ENCODE peak calls at places on chromosomes 1 and 21, in five cellular contexts. I, Z, M, G and H are unnamed samples.

GRCh38 chr21:33976980-33977720 is 61.5 kb upstream of the ATP5PO start:
- DNase-seq in M (peak), Z (no peak), I (no peak), G (no peak), H (no peak)

GRCh38 chr21:36661511-36662309 is 37.2 kb upstream of the SIM2 start:
- DNase-seq in I (no peak), Z (no peak), M (peak), G (peak), H (peak)

GRCh38 chr1:218510153-218510772 is 165.1 kb downstream of the TGFB2 start:
- DNase-seq in M (no peak), G (no peak), Z (no peak), I (no peak), H (no peak)

GRCh38 chr1:19311503-19311930 is 427 bp downstream of the AKR7A2 start:
- DNase-seq in I (no peak), G (no peak), M (no peak), Z (no peak), H (no peak)

GRCh38 chr1:67429528-67430357 is 459 bp downstream of the SERBP1 start:
- DNase-seq in M (no peak), G (peak), Z (no peak), I (peak), H (peak)

GRCh38 chr1:154726443-154726842 is 118.5 kb upstream of the ADAR start:
- DNase-seq in M (no peak), G (no peak), Z (no peak), I (peak), H (no peak)

GRCh38 chr1:8078176-8078671 is 52.1 kb upstream of the ERRFI1 start:
- DNase-seq in G (no peak), I (peak), M (peak), Z (no peak), H (no peak)

GRCh38 chr1:192807221-192807967 is 1.4 kb upstream of the RGS2 start:
- DNase-seq in Z (no peak), M (peak), I (peak), G (no peak), H (no peak)

GRCh38 chr1:95003433-95003738 is 69.4 kb downstream of the ALG14 start:
- DNase-seq in I (no peak), Z (no peak), M (no peak), G (no peak), H (no peak)

GRCh38 chr1:11882814-11883538 is 24.2 kb upstream of the NPPB start:
- DNase-seq in M (no peak), I (no peak), Z (no peak), G (peak), H (no peak)

GRCh38 chr1:52569333-52570265 is 16.7 kb upstream of the TUT4 start:
- DNase-seq in G (no peak), M (no peak), Z (no peak), I (no peak), H (no peak)

GRCh38 chr1:217881607-217882332 is 250.6 kb downstream of the SPATA17 start:
- DNase-seq in Z (no peak), I (no peak), M (peak), G (no peak), H (no peak)

GRCh38 chr1:182630586-182630985 is 26.4 kb upstream of the RGS16 start:
- DNase-seq in Z (no peak), M (no peak), I (no peak), G (no peak), H (no peak)

GRCh38 chr1:155048449-155049334 is 2.4 kb upstream of the ADAM15 start:
- DNase-seq in I (no peak), Z (no peak), M (no peak), G (no peak), H (no peak)

GRCh38 chr21:45299026-45299863 is 11.6 kb upstream of the POFUT2 start:
- DNase-seq in G (no peak), M (no peak), Z (no peak), I (no peak), H (no peak)

DNA sequence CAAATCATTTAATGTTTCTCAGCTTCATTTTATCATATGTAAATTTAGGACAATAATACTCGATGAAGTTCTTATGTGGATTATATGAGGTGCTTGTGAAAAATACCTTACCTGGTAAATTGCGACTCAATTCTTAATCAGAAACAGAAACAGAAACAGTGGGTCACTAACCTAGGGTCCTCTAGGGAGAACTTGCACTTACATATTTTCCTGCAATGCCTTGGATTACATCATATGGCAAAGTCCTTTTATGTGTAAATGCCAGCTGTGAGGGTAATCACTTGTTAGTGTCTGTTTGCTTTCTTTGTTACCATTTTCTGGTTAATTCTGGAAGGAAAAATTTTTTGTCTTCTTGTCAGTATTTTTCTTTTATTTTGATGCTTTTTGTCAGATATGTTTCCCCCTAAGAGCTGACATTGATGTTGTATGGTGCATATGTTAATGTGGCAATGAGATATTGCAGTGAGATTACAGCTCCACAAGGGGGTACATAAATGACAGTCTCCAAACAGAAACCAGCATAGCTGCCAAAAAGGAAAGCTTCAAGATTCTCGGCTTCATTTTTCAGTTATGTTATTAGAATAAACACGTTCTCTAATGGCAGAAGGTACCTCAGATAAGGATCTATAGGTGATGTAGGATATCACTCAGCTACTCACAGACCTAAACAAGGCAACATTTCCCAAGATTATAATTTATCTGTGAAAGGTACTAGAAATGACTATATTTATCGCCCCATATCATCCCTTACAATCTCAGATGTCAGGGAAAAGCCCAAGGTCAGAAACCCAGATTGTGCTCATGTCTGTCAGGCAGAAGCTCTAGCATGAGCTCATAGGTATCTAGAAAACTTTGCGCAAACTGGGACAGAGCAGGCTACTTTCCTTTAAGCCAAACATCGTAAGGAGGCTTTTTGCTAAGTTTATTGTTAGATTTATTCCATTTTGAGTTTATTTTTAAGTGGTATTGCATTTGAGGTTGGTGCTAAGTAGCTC is 119.9 kb downstream of the FASLG start:
- DNase-seq in M (peak), I (no peak), Z (no peak), G (no peak), H (no peak)
- TF ChIP-seq CTCF in M (peak), I (peak), Z (peak), G (no peak), H (peak)

DNA sequence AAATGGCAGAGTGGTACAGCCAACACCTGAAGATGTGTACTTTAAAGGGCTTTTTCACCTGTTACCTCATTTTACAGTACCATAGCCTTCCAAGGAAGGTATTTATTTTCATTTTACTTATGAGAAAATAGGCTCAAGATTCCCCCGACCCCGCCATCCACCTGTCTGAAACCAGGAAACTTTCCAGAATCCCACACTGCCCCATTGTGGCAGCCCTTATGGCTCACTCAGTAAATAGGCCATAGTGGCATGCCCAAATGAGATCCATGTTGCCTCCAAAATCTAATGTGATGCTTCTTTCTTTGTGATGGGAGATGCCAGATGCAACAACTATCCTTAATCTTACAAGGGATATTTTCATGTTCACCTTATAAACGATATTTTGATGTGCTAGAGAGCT is 97.8 kb downstream of the EBNA1BP2 start:
- DNase-seq in Z (no peak), M (no peak), I (no peak), G (no peak), H (no peak)
- TF ChIP-seq CTCF in Z (no peak), M (no peak), I (no peak), G (no peak), H (no peak)

DNA sequence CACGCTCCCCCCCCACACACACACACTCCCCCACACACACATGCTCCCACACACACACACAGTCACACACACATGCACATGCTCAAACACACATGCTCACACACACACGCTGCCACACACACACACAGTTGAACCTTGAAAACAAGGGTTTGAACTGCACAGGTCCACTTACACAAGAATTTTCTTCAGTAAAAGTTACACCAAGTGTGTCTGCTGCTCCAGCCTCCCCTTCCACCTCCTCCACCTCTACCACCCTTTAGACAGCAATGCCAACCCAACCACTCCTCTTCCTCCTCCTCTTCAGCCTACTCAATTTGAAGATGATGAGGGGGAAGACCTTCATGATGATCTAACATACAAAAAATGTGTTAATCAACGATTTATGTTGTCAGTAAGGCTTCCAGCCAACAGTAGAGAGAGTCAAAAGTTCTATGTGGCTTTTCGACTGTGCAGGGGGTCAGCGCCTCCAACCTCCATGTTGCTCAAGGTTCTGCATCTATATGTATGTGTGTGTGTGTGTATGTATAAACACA is 26.8 kb downstream of the HSF2BP start:
- DNase-seq in I (no peak), M (no peak), Z (no peak), G (no peak), H (no peak)
- TF ChIP-seq CTCF in I (no peak), M (no peak), Z (no peak), G (no peak), H (no peak)

GRCh38 chr1:189027509-189027908 is 1450.2 kb downstream of the BRINP3 start:
- DNase-seq in G (no peak), I (no peak), Z (no peak), M (no peak), H (no peak)
- TF ChIP-seq CTCF in G (no peak), I (no peak), Z (no peak), M (no peak), H (no peak)

DNA sequence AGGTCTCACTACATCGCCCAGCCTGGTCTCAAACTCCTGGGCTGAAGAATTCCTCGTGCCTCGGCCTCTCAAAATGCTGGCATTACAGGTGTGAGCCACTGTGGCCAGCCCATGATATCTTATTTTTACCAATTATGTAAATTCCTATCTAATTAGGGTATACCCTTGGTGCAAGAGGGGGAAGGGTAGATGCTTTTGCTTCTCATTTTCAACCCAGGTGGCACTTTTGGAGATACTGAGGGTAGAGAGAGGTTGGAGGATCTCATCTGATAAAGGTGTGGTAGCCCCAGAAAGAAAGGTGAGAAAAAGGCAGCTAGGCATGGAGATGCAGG is 17.4 kb downstream of the ENSA start:
- DNase-seq in M (no peak), Z (no peak), G (no peak), I (no peak), H (no peak)
- TF ChIP-seq CTCF in M (no peak), Z (no peak), G (no peak), I (no peak), H (no peak)